ENCODE peak calls at places on chromosomes 4 and X, in nine cellular contexts. L, X, H, Y, I, G, J, C and O are unnamed samples.

GRCh38 chr4:140102406-140102805 is 51.6 kb downstream of the MAML3 start:
- DNase-seq in L (peak), X (no peak), H (no peak), Y (no peak), I (no peak), G (no peak), J (no peak), C (no peak), O (no peak)

GRCh38 chrX:122272011-122272410 is 912.1 kb upstream of the GRIA3 start:
- DNase-seq in L (no peak), X (no peak), H (no peak), Y (no peak), I (no peak), G (no peak), J (no peak), C (no peak), O (no peak)

GRCh38 chrX:99722094-99722493 is 688.0 kb downstream of the PCDH19 start:
- DNase-seq in L (no peak), X (no peak), H (no peak), Y (no peak), I (no peak), G (no peak), J (no peak), C (no peak), O (no peak)

GRCh38 chr4:139656614-139657486 is 8.8 kb upstream of the MGST2 start:
- DNase-seq in L (peak), X (peak), H (peak), Y (no peak), I (peak), G (peak), J (peak), C (peak), O (no peak)

GRCh38 chr4:6245246-6246169 is 24.1 kb upstream of the WFS1 start:
- DNase-seq in L (no peak), X (no peak), H (no peak), Y (no peak), I (no peak), G (no peak), J (no peak), C (peak), O (no peak)

GRCh38 chrX:50762578-50762977 is 51.4 kb downstream of the SHROOM4 start:
- DNase-seq in L (peak), X (no peak), H (no peak), Y (no peak), I (no peak), G (no peak), J (no peak), C (no peak), O (no peak)

GRCh38 chr4:125739760-125740159 is 425.0 kb downstream of the FAT4 start:
- DNase-seq in L (no peak), X (no peak), H (no peak), Y (no peak), I (peak), G (no peak), J (no peak), C (no peak), O (no peak)

GRCh38 chrX:16462912-16463311 is 187.0 kb upstream of the S100G start:
- DNase-seq in L (no peak), X (no peak), H (no peak), Y (no peak), I (peak), G (peak), J (peak), C (peak), O (no peak)

GRCh38 chrX:66728818-66729271 is 90.0 kb upstream of the EDA2R start:
- DNase-seq in L (peak), X (peak), H (peak), Y (no peak), I (peak), G (peak), J (peak), C (peak), O (peak)

GRCh38 chr4:14524236-14524635 is 478.0 kb upstream of the CPEB2 start:
- DNase-seq in L (no peak), X (no peak), H (no peak), Y (no peak), I (no peak), G (no peak), J (no peak), C (no peak), O (no peak)

GRCh38 chr4:117135634-117136354 is 50.4 kb upstream of the TRAM1L1 start:
- DNase-seq in L (no peak), X (no peak), H (no peak), Y (no peak), I (no peak), G (no peak), J (no peak), C (no peak), O (no peak)

GRCh38 chrX:114073926-114074325 is 510.0 kb upstream of the HTR2C start:
- DNase-seq in L (no peak), X (no peak), H (no peak), Y (no peak), I (no peak), G (no peak), J (no peak), C (no peak), O (no peak)

GRCh38 chr4:1039493-1040343 is 28.3 kb downstream of the FGFRL1 start:
- DNase-seq in L (no peak), X (no peak), H (no peak), Y (no peak), I (peak), G (no peak), J (no peak), C (peak), O (no peak)

GRCh38 chr4:147118523-147118922 is 172.9 kb upstream of the TTC29 start:
- DNase-seq in L (no peak), X (no peak), H (no peak), Y (no peak), I (peak), G (no peak), J (no peak), C (no peak), O (no peak)

GRCh38 chrX:30971761-30972603 is 82.9 kb upstream of the TAB3 start:
- DNase-seq in L (peak), X (no peak), H (peak), Y (no peak), I (peak), G (peak), J (peak), C (peak), O (no peak)
- TF ChIP-seq CTCF in L (peak), X (peak), H (peak), Y (peak), I (peak), G (peak), J (peak), C (peak), O (no peak)

GRCh38 chr4:38209654-38210053 is 249.5 kb downstream of the PTTG2 start:
- DNase-seq in L (no peak), X (no peak), H (no peak), Y (no peak), I (no peak), G (no peak), J (no peak), C (no peak), O (no peak)
- TF ChIP-seq CTCF in L (no peak), X (no peak), H (no peak), Y (no peak), I (no peak), G (no peak), J (no peak), C (no peak), O (no peak)

GRCh38 chr4:138063581-138063980 is 178.6 kb downstream of the SLC7A11 start:
- DNase-seq in L (no peak), X (no peak), H (no peak), Y (no peak), I (no peak), G (no peak), J (no peak), C (no peak), O (no peak)

DNA sequence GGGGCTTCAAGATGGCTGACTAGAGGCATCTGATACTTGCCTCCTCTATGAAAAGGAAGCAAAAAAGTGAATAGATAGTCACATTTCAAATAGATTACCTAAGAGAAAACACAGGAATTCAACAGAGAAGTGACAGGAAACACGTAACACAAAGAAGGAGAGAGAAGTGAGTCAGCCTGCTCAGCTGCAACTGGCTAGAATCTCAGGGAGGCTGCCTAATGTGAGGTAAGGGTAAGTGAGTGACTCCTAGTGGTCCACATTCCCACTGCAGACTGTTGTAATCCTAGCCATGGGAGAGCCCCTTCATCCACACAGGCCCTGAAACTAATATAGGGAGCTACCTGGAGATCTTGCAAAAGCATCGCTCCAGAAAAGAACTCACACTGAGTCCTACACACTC is 179.2 kb downstream of the SLC7A11 start:
- DNase-seq in L (peak), X (no peak), H (no peak), Y (no peak), I (no peak), G (peak), J (no peak), C (no peak), O (no peak)
- TF ChIP-seq CTCF in L (peak), X (no peak), H (no peak), Y (no peak), I (peak), G (peak), J (peak), C (no peak), O (no peak)

DNA sequence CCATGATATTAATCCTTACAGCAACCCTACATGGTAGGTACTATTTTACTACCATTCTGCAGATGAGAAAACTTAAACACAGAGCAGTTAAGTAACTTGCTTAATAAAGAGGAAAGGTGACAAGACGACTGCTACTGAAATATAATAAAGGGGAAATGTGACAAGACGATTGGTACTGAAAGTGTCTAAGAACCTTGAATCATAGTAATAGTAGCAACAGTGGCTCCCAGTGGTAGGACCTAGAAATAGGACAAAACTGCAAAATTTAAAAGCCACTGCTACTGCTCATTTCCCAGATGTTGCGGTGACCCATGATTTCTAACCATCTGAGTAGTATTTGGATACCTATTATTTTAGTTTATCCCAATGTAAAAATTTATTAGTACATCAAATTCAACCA is 89.5 kb downstream of the TASL start:
- DNase-seq in L (no peak), X (no peak), H (no peak), Y (no peak), I (peak), G (no peak), J (no peak), C (peak), O (no peak)
- TF ChIP-seq CTCF in L (no peak), X (no peak), H (no peak), Y (peak), I (no peak), G (peak), J (peak), C (peak), O (no peak)

GRCh38 chr4:124697441-124697840 is 15.1 kb downstream of the ANKRD50 start:
- DNase-seq in L (no peak), X (no peak), H (no peak), Y (no peak), I (no peak), G (no peak), J (no peak), C (no peak), O (no peak)

GRCh38 chr4:124691801-124692200 is 20.7 kb downstream of the ANKRD50 start:
- DNase-seq in L (no peak), X (no peak), H (no peak), Y (no peak), I (no peak), G (no peak), J (no peak), C (no peak), O (no peak)

GRCh38 chr4:124696182-124696581 is 16.4 kb downstream of the ANKRD50 start:
- DNase-seq in L (no peak), X (no peak), H (no peak), Y (no peak), I (no peak), G (no peak), J (no peak), C (no peak), O (no peak)

GRCh38 chr4:124694306-124694705 is 18.2 kb downstream of the ANKRD50 start:
- DNase-seq in L (no peak), X (no peak), H (no peak), Y (no peak), I (no peak), G (no peak), J (no peak), C (no peak), O (no peak)

GRCh38 chr4:124694961-124695598 is 17.5 kb downstream of the ANKRD50 start:
- DNase-seq in L (no peak), X (no peak), H (no peak), Y (no peak), I (peak), G (no peak), J (no peak), C (no peak), O (no peak)
- TF ChIP-seq CTCF in L (no peak), X (no peak), H (no peak), Y (no peak), I (no peak), G (no peak), J (no peak), C (no peak), O (no peak)